ENCODE peak calls at places on chromosomes 2 and 18, in six cellular contexts. H, U, R, I, K and S are unnamed samples.
A peak's percentile ranks its signal among the peaks of the same experiment; 100 is the strongest.

GRCh38 chr18:50654658-50655550 is 95.0 kb downstream of the MAPK4 start:
- DNase-seq in H (no peak), U (no peak), R (no peak), I (no peak), K (no peak), S (no peak)

GRCh38 chr18:54220406-54220805 is 4.1 kb downstream of the MBD2 start:
- DNase-seq in H (no peak), U (no peak), R (no peak), I (no peak), K (no peak), S (no peak)

GRCh38 chr2:80392446-80392845 is 87.9 kb upstream of the LRRTM1 start:
- DNase-seq in H (peak; percentile 43), U (no peak), R (no peak), I (no peak), K (no peak), S (no peak)

GRCh38 chr2:169172076-169172735 is 102.8 kb downstream of the DHRS9 start:
- DNase-seq in H (peak; percentile 3), U (no peak), R (no peak), I (no peak), K (no peak), S (no peak)

GRCh38 chr2:101820519-101820918 is 123.0 kb downstream of the MAP4K4 start:
- DNase-seq in H (peak; percentile 91), U (peak; percentile 90), R (peak; percentile 16), I (no peak), K (no peak), S (no peak)

GRCh38 chr2:59777120-59777519 is 776.3 kb downstream of the BCL11A start:
- DNase-seq in H (no peak), U (no peak), R (no peak), I (no peak), K (no peak), S (no peak)

GRCh38 chr2:134234535-134234934 is 19.3 kb upstream of the MGAT5 start:
- DNase-seq in H (no peak), U (no peak), R (no peak), I (no peak), K (peak; percentile 47), S (no peak)

GRCh38 chr18:79506191-79507075 is 110.7 kb downstream of the NFATC1 start:
- DNase-seq in H (peak; percentile 58), U (peak; percentile 84), R (no peak), I (no peak), K (no peak), S (no peak)

GRCh38 chr2:236665572-236666118 is 96.0 kb downstream of the ACKR3 start:
- DNase-seq in H (peak; percentile 30), U (no peak), R (no peak), I (no peak), K (peak; percentile 24), S (no peak)

GRCh38 chr2:44705851-44706555 is 235.5 kb upstream of the SIX3 start:
- DNase-seq in H (no peak), U (no peak), R (no peak), I (no peak), K (no peak), S (no peak)

GRCh38 chr2:16331761-16332160 is 333.9 kb downstream of the CYRIA start:
- DNase-seq in H (no peak), U (no peak), R (no peak), I (no peak), K (no peak), S (no peak)

GRCh38 chr18:72544092-72544886 is at the start of gene CBLN2:
- DNase-seq in H (peak; percentile 79), U (peak; percentile 61), R (peak; percentile 64), I (no peak), K (peak; percentile 66), S (peak; percentile 86)

GRCh38 chr2:7427293-7428060 is 510.3 kb downstream of the RNF144A start:
- DNase-seq in H (peak; percentile 89), U (peak; percentile 33), R (no peak), I (peak; percentile 36), K (peak; percentile 76), S (peak; percentile 57)

GRCh38 chr2:121360566-121361300 is 75.7 kb upstream of the TFCP2L1 start:
- DNase-seq in H (peak; percentile 97), U (no peak), R (no peak), I (no peak), K (no peak), S (no peak)

GRCh38 chr2:108235577-108235976 is 4.2 kb upstream of the SULT1C3 start:
- DNase-seq in H (no peak), U (no peak), R (no peak), I (no peak), K (no peak), S (no peak)

GRCh38 chr2:42084231-42084671 is 36.4 kb downstream of the PKDCC start:
- DNase-seq in H (no peak), U (no peak), R (no peak), I (no peak), K (no peak), S (no peak)

GRCh38 chr2:164190700-164191099 is 430.6 kb downstream of the GRB14 start:
- DNase-seq in H (no peak), U (no peak), R (no peak), I (no peak), K (no peak), S (no peak)

GRCh38 chr2:170929686-170930050 is 615 bp downstream of the GORASP2 start:
- DNase-seq in H (peak; percentile 77), U (no peak), R (peak; percentile 44), I (peak; percentile 24), K (peak; percentile 70), S (peak; percentile 51)

GRCh38 chr2:21033237-21034155 is 10.4 kb downstream of the APOB start:
- DNase-seq in H (no peak), U (no peak), R (no peak), I (no peak), K (no peak), S (no peak)

GRCh38 chr2:203670939-203671338 is 35.5 kb upstream of the CD28 start:
- DNase-seq in H (peak; percentile 70), U (no peak), R (no peak), I (no peak), K (no peak), S (no peak)

GRCh38 chr2:20093263-20094141 is 42.1 kb upstream of the LAPTM4A start:
- DNase-seq in H (peak; percentile 90), U (no peak), R (no peak), I (no peak), K (peak; percentile 20), S (no peak)

GRCh38 chr2:10522726-10523405 is 74.7 kb upstream of the ODC1 start:
- DNase-seq in H (no peak), U (no peak), R (no peak), I (no peak), K (no peak), S (no peak)

GRCh38 chr2:9497017-9497416 is 22.7 kb downstream of the IAH1 start:
- DNase-seq in H (no peak), U (no peak), R (no peak), I (no peak), K (no peak), S (no peak)

GRCh38 chr18:67864677-67865340 is 348.3 kb upstream of the DSEL start:
- DNase-seq in H (peak; percentile 94), U (no peak), R (no peak), I (no peak), K (no peak), S (no peak)

GRCh38 chr18:45464619-45465018 is 150.7 kb upstream of the SLC14A2 start:
- DNase-seq in H (no peak), U (peak; percentile 66), R (no peak), I (no peak), K (no peak), S (no peak)

GRCh38 chr18:3771121-3771971 is 321.4 kb downstream of the TGIF1 start:
- DNase-seq in H (peak; percentile 96), U (no peak), R (peak; percentile 83), I (peak; percentile 65), K (peak; percentile 74), S (peak; percentile 87)

GRCh38 chr18:80194874-80195570 is 52.3 kb downstream of the PARD6G start:
- DNase-seq in H (no peak), U (no peak), R (no peak), I (no peak), K (no peak), S (peak; percentile 47)

GRCh38 chr2:101387151-101387807 is at the start of gene CREG2:
- DNase-seq in H (peak; percentile 82), U (no peak), R (peak; percentile 66), I (peak; percentile 36), K (peak; percentile 27), S (peak; percentile 65)

GRCh38 chr18:52160652-52161051 is 179.3 kb upstream of the DCC start:
- DNase-seq in H (peak; percentile 2), U (no peak), R (no peak), I (no peak), K (no peak), S (no peak)

GRCh38 chr2:105732096-105732495 is 12.6 kb upstream of the NCK2 start:
- DNase-seq in H (peak; percentile 61), U (no peak), R (no peak), I (no peak), K (no peak), S (no peak)

GRCh38 chr2:10449838-10450691 is 1.9 kb upstream of the ODC1 start:
- DNase-seq in H (no peak), U (no peak), R (no peak), I (no peak), K (no peak), S (no peak)

GRCh38 chr18:70181015-70181414 is 24.5 kb downstream of the RTTN start:
- DNase-seq in H (peak; percentile 76), U (no peak), R (no peak), I (no peak), K (no peak), S (no peak)

GRCh38 chr2:148826791-148827190 is 48.2 kb upstream of the KIF5C start:
- DNase-seq in H (no peak), U (no peak), R (no peak), I (no peak), K (no peak), S (no peak)

GRCh38 chr18:23626451-23627279 is 36.0 kb downstream of the ANKRD29 start:
- DNase-seq in H (peak; percentile 62), U (no peak), R (no peak), I (no peak), K (no peak), S (no peak)

GRCh38 chr2:197058777-197059176 is 132.3 kb upstream of the PGAP1 start:
- DNase-seq in H (no peak), U (no peak), R (no peak), I (no peak), K (no peak), S (no peak)

GRCh38 chr2:231601356-231602229 is 8.9 kb downstream of the TEX44 start:
- DNase-seq in H (peak; percentile 88), U (no peak), R (peak; percentile 74), I (peak; percentile 75), K (peak; percentile 89), S (peak; percentile 83)

GRCh38 chr2:1886405-1886992 is 142.2 kb upstream of the PXDN start:
- DNase-seq in H (peak; percentile 77), U (no peak), R (peak; percentile 30), I (peak; percentile 39), K (peak; percentile 58), S (peak; percentile 64)

GRCh38 chr2:151796774-151797173 is 31.4 kb downstream of the ARL5A start:
- DNase-seq in H (no peak), U (no peak), R (no peak), I (no peak), K (no peak), S (no peak)

GRCh38 chr2:234488913-234489451 is 7.9 kb downstream of the ARL4C start:
- DNase-seq in H (no peak), U (no peak), R (peak; percentile 34), I (peak; percentile 70), K (peak; percentile 89), S (peak; percentile 40)